ENCODE peak calls at places on chromosomes 13 and 19, in six cellular contexts. One of them, this sample, is unnamed.

GRCh38 chr19:19259741-19260140 is 13.4 kb downstream of the TM6SF2 start:
- DNase-seq in NCI-H2029: no peak
- DNase-seq in dorsolateral prefrontal cortex: peak
- DNase-seq in A549: peak
- DNase-seq in tibial nerve: no peak
- DNase-seq in NCI-H345: no peak
- DNase-seq in this sample: no peak

GRCh38 chr19:5271145-5271544 is 69.5 kb downstream of the PTPRS start:
- DNase-seq in NCI-H2029: no peak
- DNase-seq in dorsolateral prefrontal cortex: no peak
- DNase-seq in A549: peak
- DNase-seq in tibial nerve: no peak
- DNase-seq in NCI-H345: no peak
- DNase-seq in this sample: no peak

GRCh38 chr19:799076-799881 is 2.0 kb downstream of the PTBP1 start:
- DNase-seq in NCI-H2029: no peak
- DNase-seq in dorsolateral prefrontal cortex: no peak
- DNase-seq in A549: no peak
- DNase-seq in tibial nerve: no peak
- DNase-seq in NCI-H345: peak
- DNase-seq in this sample: no peak

GRCh38 chr13:103516009-103516795 is 450.0 kb upstream of the SLC10A2 start:
- DNase-seq in NCI-H2029: no peak
- DNase-seq in dorsolateral prefrontal cortex: no peak
- DNase-seq in A549: no peak
- DNase-seq in tibial nerve: no peak
- DNase-seq in NCI-H345: no peak
- DNase-seq in this sample: no peak

GRCh38 chr13:44763604-44764311 is 187.6 kb upstream of the TSC22D1 start:
- DNase-seq in NCI-H2029: no peak
- DNase-seq in dorsolateral prefrontal cortex: no peak
- DNase-seq in A549: no peak
- DNase-seq in tibial nerve: peak
- DNase-seq in NCI-H345: no peak
- DNase-seq in this sample: no peak

GRCh38 chr19:5155586-5156210 is 184.9 kb downstream of the PTPRS start:
- DNase-seq in NCI-H2029: no peak
- DNase-seq in dorsolateral prefrontal cortex: no peak
- DNase-seq in A549: no peak
- DNase-seq in tibial nerve: no peak
- DNase-seq in NCI-H345: no peak
- DNase-seq in this sample: no peak

GRCh38 chr19:57231686-57232085 is 863 bp downstream of the AURKC start:
- DNase-seq in NCI-H2029: no peak
- DNase-seq in dorsolateral prefrontal cortex: no peak
- DNase-seq in A549: no peak
- DNase-seq in tibial nerve: no peak
- DNase-seq in NCI-H345: no peak
- DNase-seq in this sample: no peak

GRCh38 chr19:49064768-49065611 is at the start of gene NTF4:
- DNase-seq in NCI-H2029: no peak
- DNase-seq in dorsolateral prefrontal cortex: no peak
- DNase-seq in A549: no peak
- DNase-seq in tibial nerve: no peak
- DNase-seq in NCI-H345: no peak
- DNase-seq in this sample: no peak

GRCh38 chr13:46341112-46341711 is 45.8 kb downstream of the RUBCNL start:
- DNase-seq in NCI-H2029: no peak
- DNase-seq in dorsolateral prefrontal cortex: no peak
- DNase-seq in A549: no peak
- DNase-seq in tibial nerve: no peak
- DNase-seq in NCI-H345: no peak
- DNase-seq in this sample: no peak

GRCh38 chr13:113397606-113398425 is 33.9 kb upstream of the GRTP1 start:
- DNase-seq in NCI-H2029: no peak
- DNase-seq in dorsolateral prefrontal cortex: peak
- DNase-seq in A549: no peak
- DNase-seq in tibial nerve: no peak
- DNase-seq in NCI-H345: no peak
- DNase-seq in this sample: no peak

GRCh38 chr19:14562660-14563589 is 8.9 kb downstream of the NDUFB7 start:
- DNase-seq in NCI-H2029: no peak
- DNase-seq in dorsolateral prefrontal cortex: no peak
- DNase-seq in A549: no peak
- DNase-seq in tibial nerve: no peak
- DNase-seq in NCI-H345: no peak
- DNase-seq in this sample: no peak

GRCh38 chr19:2032296-2032941 is 16.9 kb upstream of the BTBD2 start:
- DNase-seq in NCI-H2029: peak
- DNase-seq in dorsolateral prefrontal cortex: peak
- DNase-seq in A549: peak
- DNase-seq in tibial nerve: peak
- DNase-seq in NCI-H345: peak
- DNase-seq in this sample: peak

GRCh38 chr19:19081642-19082151 is 17.9 kb downstream of the SLC25A42 start:
- DNase-seq in NCI-H2029: peak
- DNase-seq in dorsolateral prefrontal cortex: no peak
- DNase-seq in A549: no peak
- DNase-seq in tibial nerve: peak
- DNase-seq in NCI-H345: no peak
- DNase-seq in this sample: no peak

GRCh38 chr19:34104099-34104498 is 68.2 kb upstream of the LSM14A start:
- DNase-seq in NCI-H2029: no peak
- DNase-seq in dorsolateral prefrontal cortex: no peak
- DNase-seq in A549: no peak
- DNase-seq in tibial nerve: no peak
- DNase-seq in NCI-H345: no peak
- DNase-seq in this sample: no peak

GRCh38 chr19:4208385-4209094 is 20.8 kb upstream of the EBI3 start:
- DNase-seq in NCI-H2029: peak
- DNase-seq in dorsolateral prefrontal cortex: no peak
- DNase-seq in A549: peak
- DNase-seq in tibial nerve: no peak
- DNase-seq in NCI-H345: no peak
- DNase-seq in this sample: no peak

GRCh38 chr19:32570081-32570785 is 10.8 kb upstream of the PDCD5 start:
- DNase-seq in NCI-H2029: no peak
- DNase-seq in dorsolateral prefrontal cortex: peak
- DNase-seq in A549: peak
- DNase-seq in tibial nerve: peak
- DNase-seq in NCI-H345: peak
- DNase-seq in this sample: no peak

GRCh38 chr13:32443111-32443510 is 15.2 kb upstream of the N4BP2L1 start:
- DNase-seq in NCI-H2029: no peak
- DNase-seq in dorsolateral prefrontal cortex: no peak
- DNase-seq in A549: peak
- DNase-seq in tibial nerve: peak
- DNase-seq in NCI-H345: no peak
- DNase-seq in this sample: no peak

GRCh38 chr19:47671499-47671898 is 41.7 kb upstream of the EHD2 start:
- DNase-seq in NCI-H2029: no peak
- DNase-seq in dorsolateral prefrontal cortex: no peak
- DNase-seq in A549: no peak
- DNase-seq in tibial nerve: no peak
- DNase-seq in NCI-H345: no peak
- DNase-seq in this sample: no peak

GRCh38 chr19:48842744-48843162 is 6.5 kb upstream of the HSD17B14 start:
- DNase-seq in NCI-H2029: peak
- DNase-seq in dorsolateral prefrontal cortex: no peak
- DNase-seq in A549: peak
- DNase-seq in tibial nerve: peak
- DNase-seq in NCI-H345: peak
- DNase-seq in this sample: no peak

GRCh38 chr13:27709779-27710178 is 82.5 kb upstream of the GSX1 start:
- DNase-seq in NCI-H2029: no peak
- DNase-seq in dorsolateral prefrontal cortex: no peak
- DNase-seq in A549: no peak
- DNase-seq in tibial nerve: no peak
- DNase-seq in NCI-H345: no peak
- DNase-seq in this sample: no peak

GRCh38 chr19:36265856-36266374 is 51.0 kb downstream of the ZNF146 start:
- DNase-seq in NCI-H2029: no peak
- DNase-seq in dorsolateral prefrontal cortex: no peak
- DNase-seq in A549: no peak
- DNase-seq in tibial nerve: no peak
- DNase-seq in NCI-H345: no peak
- DNase-seq in this sample: no peak

GRCh38 chr13:98171806-98172569 is 5.1 kb downstream of the RNF113B start:
- DNase-seq in NCI-H2029: no peak
- DNase-seq in dorsolateral prefrontal cortex: peak
- DNase-seq in A549: no peak
- DNase-seq in tibial nerve: peak
- DNase-seq in NCI-H345: no peak
- DNase-seq in this sample: no peak

GRCh38 chr13:22740264-22740663 is 440.5 kb upstream of the SGCG start:
- DNase-seq in NCI-H2029: no peak
- DNase-seq in dorsolateral prefrontal cortex: no peak
- DNase-seq in A549: peak
- DNase-seq in tibial nerve: no peak
- DNase-seq in NCI-H345: no peak
- DNase-seq in this sample: no peak

GRCh38 chr19:28128341-28128740 is 1084.6 kb downstream of the UQCRFS1 start:
- DNase-seq in NCI-H2029: no peak
- DNase-seq in dorsolateral prefrontal cortex: no peak
- DNase-seq in A549: no peak
- DNase-seq in tibial nerve: no peak
- DNase-seq in NCI-H345: no peak
- DNase-seq in this sample: no peak

GRCh38 chr19:18000981-18001836 is 6.8 kb upstream of the ARRDC2 start:
- DNase-seq in NCI-H2029: peak
- DNase-seq in dorsolateral prefrontal cortex: peak
- DNase-seq in A549: peak
- DNase-seq in tibial nerve: peak
- DNase-seq in NCI-H345: peak
- DNase-seq in this sample: peak

GRCh38 chr19:28394705-28395104 is 818.2 kb downstream of the UQCRFS1 start:
- DNase-seq in NCI-H2029: peak
- DNase-seq in dorsolateral prefrontal cortex: no peak
- DNase-seq in A549: no peak
- DNase-seq in tibial nerve: no peak
- DNase-seq in NCI-H345: peak
- DNase-seq in this sample: no peak

GRCh38 chr19:31586282-31586681 is 237.0 kb upstream of the TSHZ3 start:
- DNase-seq in NCI-H2029: no peak
- DNase-seq in dorsolateral prefrontal cortex: no peak
- DNase-seq in A549: no peak
- DNase-seq in tibial nerve: no peak
- DNase-seq in NCI-H345: no peak
- DNase-seq in this sample: no peak

GRCh38 chr13:112724788-112725345 is 35.0 kb downstream of the ATP11A start:
- DNase-seq in NCI-H2029: no peak
- DNase-seq in dorsolateral prefrontal cortex: peak
- DNase-seq in A549: no peak
- DNase-seq in tibial nerve: no peak
- DNase-seq in NCI-H345: no peak
- DNase-seq in this sample: no peak

GRCh38 chr13:108322206-108322824 is 52.8 kb downstream of the TNFSF13B start:
- DNase-seq in NCI-H2029: no peak
- DNase-seq in dorsolateral prefrontal cortex: no peak
- DNase-seq in A549: peak
- DNase-seq in tibial nerve: no peak
- DNase-seq in NCI-H345: peak
- DNase-seq in this sample: no peak

GRCh38 chr13:99158846-99159245 is 41.8 kb upstream of the UBAC2 start:
- DNase-seq in NCI-H2029: no peak
- DNase-seq in dorsolateral prefrontal cortex: no peak
- DNase-seq in A549: no peak
- DNase-seq in tibial nerve: no peak
- DNase-seq in NCI-H345: no peak
- DNase-seq in this sample: no peak

GRCh38 chr13:20461481-20461859 is 64.2 kb downstream of the CRYL1 start:
- DNase-seq in NCI-H2029: no peak
- DNase-seq in dorsolateral prefrontal cortex: no peak
- DNase-seq in A549: no peak
- DNase-seq in tibial nerve: no peak
- DNase-seq in NCI-H345: no peak
- DNase-seq in this sample: no peak

GRCh38 chr13:59906413-59907027 is 257.2 kb downstream of the DIAPH3 start:
- DNase-seq in NCI-H2029: no peak
- DNase-seq in dorsolateral prefrontal cortex: no peak
- DNase-seq in A549: peak
- DNase-seq in tibial nerve: no peak
- DNase-seq in NCI-H345: peak
- DNase-seq in this sample: no peak

GRCh38 chr13:91813255-91813654 is 414.8 kb downstream of the GPC5 start:
- DNase-seq in NCI-H2029: peak
- DNase-seq in dorsolateral prefrontal cortex: no peak
- DNase-seq in A549: no peak
- DNase-seq in tibial nerve: no peak
- DNase-seq in NCI-H345: peak
- DNase-seq in this sample: no peak

GRCh38 chr19:55305983-55306562 is 19.1 kb downstream of the TMEM150B start:
- DNase-seq in NCI-H2029: no peak
- DNase-seq in dorsolateral prefrontal cortex: no peak
- DNase-seq in A549: peak
- DNase-seq in tibial nerve: no peak
- DNase-seq in NCI-H345: no peak
- DNase-seq in this sample: no peak

GRCh38 chr13:113969973-113970611 is 3.8 kb downstream of the C13orf46 start:
- DNase-seq in NCI-H2029: peak
- DNase-seq in dorsolateral prefrontal cortex: peak
- DNase-seq in A549: no peak
- DNase-seq in tibial nerve: no peak
- DNase-seq in NCI-H345: no peak
- DNase-seq in this sample: peak

GRCh38 chr19:33702606-33703437 is 81.1 kb downstream of the CHST8 start:
- DNase-seq in NCI-H2029: no peak
- DNase-seq in dorsolateral prefrontal cortex: peak
- DNase-seq in A549: no peak
- DNase-seq in tibial nerve: no peak
- DNase-seq in NCI-H345: no peak
- DNase-seq in this sample: no peak

GRCh38 chr19:17264641-17264979 is at the start of gene USHBP1:
- DNase-seq in NCI-H2029: no peak
- DNase-seq in dorsolateral prefrontal cortex: no peak
- DNase-seq in A549: no peak
- DNase-seq in tibial nerve: no peak
- DNase-seq in NCI-H345: no peak
- DNase-seq in this sample: no peak